ENCODE peak calls at places on chromosomes 7 and 10, in four cellular contexts. One of them, this sample, is unnamed. For H4K20me1, the result is how much of the 10 kb centered on the place peaks cover.

GRCh38 chr7:127018889-127019288 is 233.9 kb downstream of the GRM8 start:
- DNase-seq in GM12878: no peak
- DNase-seq in H1: no peak
- DNase-seq in K562: no peak
- DNase-seq in this sample: no peak

GRCh38 chr7:12583922-12584321 is 13.4 kb downstream of the SCIN start:
- DNase-seq in K562: no peak
- DNase-seq in GM12878: no peak
- DNase-seq in H1: no peak
- DNase-seq in this sample: no peak

GRCh38 chr7:42614636-42615035 is 297.2 kb downstream of the C7orf25 start:
- DNase-seq in K562: no peak
- DNase-seq in H1: no peak
- DNase-seq in GM12878: no peak
- DNase-seq in this sample: no peak

GRCh38 chr10:14665304-14665703 is 109.4 kb downstream of the FAM107B start:
- DNase-seq in H1: no peak
- DNase-seq in K562: no peak
- DNase-seq in GM12878: no peak
- DNase-seq in this sample: no peak

GRCh38 chr7:39501358-39501757 is 64.8 kb upstream of the YAE1 start:
- DNase-seq in H1: no peak
- DNase-seq in K562: no peak
- DNase-seq in GM12878: no peak
- DNase-seq in this sample: no peak

GRCh38 chr7:135678612-135679575 is 16.6 kb downstream of the STMP1 start:
- DNase-seq in H1: no peak
- DNase-seq in K562: no peak
- DNase-seq in GM12878: no peak
- DNase-seq in this sample: no peak

GRCh38 chr10:18164771-18165361 is 24.6 kb downstream of the CACNB2 start:
- DNase-seq in GM12878: no peak
- DNase-seq in H1: no peak
- DNase-seq in K562: no peak
- DNase-seq in this sample: no peak

GRCh38 chr7:151039850-151040548 is 8.3 kb upstream of the ASIC3 start:
- DNase-seq in K562: peak
- DNase-seq in GM12878: no peak
- DNase-seq in H1: no peak
- DNase-seq in this sample: no peak

GRCh38 chr10:109411897-109412296 is 511.4 kb downstream of the XPNPEP1 start:
- DNase-seq in GM12878: no peak
- DNase-seq in H1: no peak
- DNase-seq in K562: no peak
- DNase-seq in this sample: no peak

GRCh38 chr7:142796501-142797341 is 26.0 kb downstream of the PRSS2 start:
- DNase-seq in H1: peak
- DNase-seq in GM12878: no peak
- DNase-seq in K562: no peak
- DNase-seq in this sample: no peak

GRCh38 chr10:22133640-22134624 is 83.9 kb downstream of the EBLN1 start:
- DNase-seq in H1: no peak
- DNase-seq in K562: peak
- DNase-seq in GM12878: no peak
- DNase-seq in this sample: no peak

GRCh38 chr7:43905209-43905946 is 1.0 kb downstream of the URGCP start:
- DNase-seq in H1: no peak
- DNase-seq in K562: no peak
- DNase-seq in GM12878: no peak
- DNase-seq in this sample: peak

GRCh38 chr7:141333459-141333858 is 217.8 kb upstream of the AGK start:
- DNase-seq in H1: peak
- DNase-seq in K562: peak
- DNase-seq in GM12878: no peak
- DNase-seq in this sample: no peak

DNA sequence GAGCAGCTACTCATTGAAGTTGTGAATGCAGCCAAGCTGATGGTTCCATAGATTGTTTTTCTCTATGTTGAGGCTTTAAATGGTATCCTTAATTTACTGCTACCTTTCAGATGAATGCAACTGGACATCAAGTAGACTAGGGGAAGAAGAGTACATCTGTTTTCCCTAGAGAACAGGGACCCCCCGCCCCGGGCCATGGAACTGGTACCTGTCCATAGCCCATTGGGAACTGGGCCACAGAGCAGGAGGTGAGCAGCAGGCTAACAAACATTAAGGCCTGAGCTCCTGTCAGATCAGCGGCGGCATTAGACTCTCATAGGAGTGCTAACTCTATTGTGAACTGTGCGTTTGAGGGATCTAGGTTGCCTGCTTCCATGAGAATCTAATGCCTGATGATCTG is 391.3 kb downstream of the AUTS2 start:
- DNase-seq in K562: no peak
- DNase-seq in H1: no peak
- DNase-seq in GM12878: no peak
- DNase-seq in this sample: no peak
- H4K20me1 ChIP-seq in K562: under half
- H4K20me1 ChIP-seq in H1: under half
- H4K20me1 ChIP-seq in GM12878: under half
- H4K20me1 ChIP-seq in this sample: under half

DNA sequence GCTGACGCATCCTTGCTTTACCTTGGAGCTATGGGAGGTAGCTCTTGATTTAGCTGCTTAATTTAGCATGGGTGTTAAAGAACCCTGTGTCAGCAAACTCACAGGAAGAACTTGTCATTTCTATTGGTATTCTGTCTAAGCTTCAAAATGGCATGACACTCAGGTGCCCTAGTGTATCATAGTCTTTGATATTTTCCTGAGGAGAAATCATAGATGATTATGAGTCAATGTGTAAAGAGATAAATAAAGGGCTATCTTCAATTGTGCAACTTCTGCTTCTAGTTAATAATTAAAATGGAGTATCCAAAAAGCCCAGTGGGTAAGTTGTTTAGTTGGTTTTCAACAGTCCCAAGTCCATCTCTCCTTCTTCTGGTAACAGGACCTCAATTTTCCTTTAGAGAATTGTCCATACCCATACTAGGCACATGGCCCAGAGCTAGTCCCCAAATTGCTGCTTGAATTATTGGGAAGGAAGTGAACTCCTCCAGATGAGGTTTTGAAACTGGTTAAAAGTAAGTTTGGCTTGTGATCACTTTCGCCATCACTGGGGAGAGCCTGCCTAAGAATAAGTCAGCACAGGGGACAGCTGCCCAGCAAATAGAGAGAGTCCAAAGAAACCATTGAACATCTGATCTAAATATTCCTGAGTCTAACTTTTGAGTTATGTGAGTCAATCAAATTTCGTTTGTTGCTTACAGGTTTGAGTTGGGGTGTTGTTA is 169.0 kb upstream of the PHYHIPL start:
- DNase-seq in GM12878: no peak
- DNase-seq in K562: no peak
- DNase-seq in H1: no peak
- DNase-seq in this sample: no peak
- TF ChIP-seq SRF in GM12878: no peak
- TF ChIP-seq SRF in K562: no peak
- TF ChIP-seq SRF in H1: no peak
- TF ChIP-seq SRF in this sample: no peak

GRCh38 chr10:132613566-132614348 is 76.2 kb downstream of the INPP5A start:
- DNase-seq in GM12878: no peak
- DNase-seq in K562: no peak
- DNase-seq in H1: no peak
- DNase-seq in this sample: no peak
- H4K20me1 ChIP-seq in GM12878: under half
- H4K20me1 ChIP-seq in K562: under half
- H4K20me1 ChIP-seq in H1: under half
- H4K20me1 ChIP-seq in this sample: under half

GRCh38 chr7:99201027-99201426 is 6.9 kb downstream of the KPNA7 start:
- DNase-seq in K562: no peak
- DNase-seq in GM12878: no peak
- DNase-seq in H1: no peak
- DNase-seq in this sample: no peak
- TF ChIP-seq SRF in K562: no peak
- TF ChIP-seq SRF in GM12878: no peak
- TF ChIP-seq SRF in H1: no peak
- TF ChIP-seq SRF in this sample: no peak